ENCODE peak calls at places on chromosome 11, in eight cellular contexts. Y is NCI-H2227 treated with DMSO at 0.1 percent for 48 hours; P is psoas muscle; I is stimulated activated CD8-positive, alpha-beta memory T cell treated with anti-CD3 and anti-CD28 coated beads, Interleukin-4, amount 100 ng/mL, for 1 hour; G is H9; B is activated CD8-positive, alpha-beta memory T cell treated with anti-CD3 and anti-CD28 coated beads, Interleukin-2, amount 50 U/mL, for 4 hours; T is H7; X is COR-L47. E is an unnamed sample.

GRCh38 chr11:11856638-11857037 is 14.9 kb downstream of the USP47 start:
- DNase-seq in G (no peak), Y (no peak), I (no peak), X (no peak), T (no peak), B (peak), P (no peak), E (no peak)

GRCh38 chr11:91495837-91496236 is 728.8 kb upstream of the FAT3 start:
- DNase-seq in Y (no peak), B (no peak), I (no peak), G (no peak), X (no peak), P (no peak), T (no peak), E (no peak)

GRCh38 chr11:65692367-65692766 is 19.7 kb upstream of the KAT5 start:
- DNase-seq in P (no peak), X (no peak), T (no peak), B (no peak), G (no peak), I (no peak), Y (no peak), E (no peak)

GRCh38 chr11:74611369-74611861 is 19.0 kb downstream of the POLD3 start:
- DNase-seq in Y (peak), G (no peak), X (peak), I (no peak), P (no peak), B (no peak), T (no peak), E (no peak)

GRCh38 chr11:119739975-119740374 is 11.0 kb upstream of the NECTIN1 start:
- DNase-seq in P (no peak), X (no peak), G (no peak), T (no peak), I (no peak), Y (no peak), B (no peak), E (no peak)

GRCh38 chr11:128593281-128593680 is 5.9 kb upstream of the ETS1 start:
- DNase-seq in B (no peak), P (no peak), I (no peak), X (no peak), T (no peak), G (peak), Y (no peak), E (no peak)

GRCh38 chr11:110850846-110851245 is 138.6 kb upstream of the ARHGAP20 start:
- DNase-seq in T (no peak), B (no peak), I (no peak), P (no peak), G (no peak), Y (no peak), X (no peak), E (no peak)

GRCh38 chr11:88861618-88862017 is 204.2 kb downstream of the GRM5 start:
- DNase-seq in Y (no peak), I (no peak), T (no peak), B (no peak), X (peak), G (no peak), P (no peak), E (no peak)

GRCh38 chr11:74776546-74776945 is 27.9 kb downstream of the RNF169 start:
- DNase-seq in I (no peak), P (no peak), B (no peak), T (no peak), G (no peak), X (no peak), Y (no peak), E (no peak)

GRCh38 chr11:115476463-115477286 is 27.5 kb downstream of the CADM1 start:
- DNase-seq in T (no peak), P (no peak), G (no peak), Y (no peak), I (no peak), B (no peak), X (peak), E (no peak)

GRCh38 chr11:86535773-86536172 is 136.6 kb downstream of the ME3 start:
- DNase-seq in X (no peak), G (no peak), P (no peak), T (no peak), Y (no peak), I (no peak), B (no peak), E (no peak)

GRCh38 chr11:123302751-123303195 is 107.7 kb upstream of the CLMP start:
- DNase-seq in T (no peak), X (no peak), P (no peak), Y (no peak), I (no peak), G (no peak), B (no peak), E (no peak)

GRCh38 chr11:62811659-62812058 is 6.4 kb upstream of the NXF1 start:
- DNase-seq in X (no peak), P (no peak), Y (no peak), B (no peak), T (no peak), G (no peak), I (no peak), E (no peak)

GRCh38 chr11:77063407-77063806 is 3.4 kb upstream of the CAPN5 start:
- DNase-seq in B (no peak), Y (no peak), P (no peak), X (no peak), G (no peak), T (no peak), I (no peak), E (no peak)

GRCh38 chr11:115496892-115497291 is 7.3 kb downstream of the CADM1 start:
- DNase-seq in Y (no peak), T (no peak), B (no peak), I (no peak), P (no peak), X (no peak), G (no peak), E (no peak)

GRCh38 chr11:117563556-117563955 is 233.5 kb downstream of the DSCAML1 start:
- DNase-seq in G (no peak), I (no peak), P (no peak), T (no peak), X (no peak), B (no peak), Y (no peak), E (no peak)

GRCh38 chr11:85831050-85831449 is 20.1 kb upstream of the SYTL2 start:
- DNase-seq in G (no peak), Y (no peak), X (no peak), B (no peak), I (no peak), P (no peak), T (no peak), E (no peak)

GRCh38 chr11:105538531-105538930 is 71.3 kb upstream of the GRIA4 start:
- DNase-seq in Y (no peak), X (no peak), I (no peak), T (no peak), P (no peak), B (no peak), G (no peak), E (no peak)

GRCh38 chr11:85088286-85088685 is 538.9 kb downstream of the DLG2 start:
- DNase-seq in T (no peak), X (no peak), P (no peak), G (no peak), Y (no peak), B (no peak), I (no peak), E (no peak)

GRCh38 chr11:71333473-71333872 is 81.1 kb upstream of the SHANK2 start:
- DNase-seq in T (peak), Y (no peak), X (no peak), I (no peak), P (no peak), B (no peak), G (no peak), E (no peak)

GRCh38 chr11:64859542-64860414 is 15.3 kb upstream of the CDC42BPG start:
- DNase-seq in B (no peak), I (no peak), Y (no peak), G (no peak), T (no peak), P (no peak), X (no peak), E (no peak)

GRCh38 chr11:18726040-18726439 is at the start of gene IGSF22:
- DNase-seq in X (no peak), B (no peak), G (peak), Y (no peak), I (no peak), P (no peak), T (peak), E (no peak)

GRCh38 chr11:93219440-93219839 is 21.6 kb upstream of the SLC36A4 start:
- DNase-seq in T (no peak), I (no peak), X (no peak), Y (no peak), B (no peak), P (no peak), G (no peak), E (no peak)

GRCh38 chr11:125429807-125430678 is 66.0 kb downstream of the FEZ1 start:
- DNase-seq in X (no peak), T (no peak), B (no peak), I (no peak), Y (no peak), G (no peak), P (no peak), E (no peak)

GRCh38 chr11:2999464-2999998 is 7.4 kb upstream of the NAP1L4 start:
- DNase-seq in P (no peak), G (no peak), Y (no peak), X (no peak), T (peak), I (no peak), B (no peak), E (no peak)

GRCh38 chr11:121534131-121535093 is 81.6 kb upstream of the SORL1-AS1 start:
- DNase-seq in P (no peak), X (no peak), Y (peak), B (no peak), G (no peak), T (no peak), I (no peak), E (no peak)

GRCh38 chr11:17703951-17704350 is 15.4 kb upstream of the MYOD1 start:
- DNase-seq in Y (no peak), X (no peak), B (no peak), G (no peak), I (no peak), T (no peak), P (no peak), E (peak)